ENCODE peak calls at places on chromosomes 4 and X, in nine cellular contexts. One of them, this sample, is unnamed.

GRCh38 chrX:141669689-141670088 is 28.9 kb downstream of the SPANXD start:
- DNase-seq in CD4-positive, alpha-beta T cell: no peak
- DNase-seq in amygdala: no peak
- DNase-seq in RWPE1: no peak
- DNase-seq in endothelial cell: no peak
- DNase-seq in lower lobe of right lung: no peak
- DNase-seq in amniotic stem cell: no peak
- DNase-seq in HAP-1: no peak
- DNase-seq in LHCN-M2: peak; percentile 51
- DNase-seq in this sample: peak; percentile 1

GRCh38 chr4:129545599-129546278 is 449.8 kb downstream of the C4orf33 start:
- DNase-seq in amygdala: no peak
- DNase-seq in RWPE1: no peak
- DNase-seq in endothelial cell: no peak
- DNase-seq in amniotic stem cell: no peak
- DNase-seq in HAP-1: no peak
- DNase-seq in lower lobe of right lung: peak; percentile 73
- DNase-seq in CD4-positive, alpha-beta T cell: no peak
- DNase-seq in LHCN-M2: no peak
- DNase-seq in this sample: no peak

GRCh38 chrX:153925387-153925738 is 701 bp downstream of the ARHGAP4 start:
- DNase-seq in CD4-positive, alpha-beta T cell: no peak
- DNase-seq in endothelial cell: no peak
- DNase-seq in HAP-1: no peak
- DNase-seq in amygdala: no peak
- DNase-seq in RWPE1: no peak
- DNase-seq in amniotic stem cell: no peak
- DNase-seq in lower lobe of right lung: no peak
- DNase-seq in LHCN-M2: no peak
- DNase-seq in this sample: no peak

GRCh38 chr4:1209821-1210220 is 37.4 kb upstream of the SPON2 start:
- DNase-seq in RWPE1: no peak
- DNase-seq in amygdala: peak; percentile 65
- DNase-seq in lower lobe of right lung: peak; percentile 62
- DNase-seq in endothelial cell: no peak
- DNase-seq in amniotic stem cell: no peak
- DNase-seq in CD4-positive, alpha-beta T cell: no peak
- DNase-seq in HAP-1: no peak
- DNase-seq in LHCN-M2: peak; percentile 32
- DNase-seq in this sample: peak; percentile 91

GRCh38 chr4:21780158-21780557 is 168.4 kb downstream of the KCNIP4 start:
- DNase-seq in endothelial cell: no peak
- DNase-seq in LHCN-M2: peak; percentile 86
- DNase-seq in amniotic stem cell: no peak
- DNase-seq in HAP-1: no peak
- DNase-seq in lower lobe of right lung: no peak
- DNase-seq in RWPE1: no peak
- DNase-seq in amygdala: no peak
- DNase-seq in CD4-positive, alpha-beta T cell: no peak
- DNase-seq in this sample: no peak

GRCh38 chr4:105924341-105924740 is 29.1 kb downstream of the NPNT start:
- DNase-seq in amniotic stem cell: no peak
- DNase-seq in lower lobe of right lung: no peak
- DNase-seq in HAP-1: no peak
- DNase-seq in endothelial cell: no peak
- DNase-seq in LHCN-M2: no peak
- DNase-seq in amygdala: no peak
- DNase-seq in CD4-positive, alpha-beta T cell: no peak
- DNase-seq in RWPE1: no peak
- DNase-seq in this sample: no peak

GRCh38 chr4:1981251-1982055 is 27.3 kb downstream of the NELFA start:
- DNase-seq in LHCN-M2: peak; percentile 34
- DNase-seq in HAP-1: peak; percentile 64
- DNase-seq in RWPE1: peak; percentile 12
- DNase-seq in amygdala: no peak
- DNase-seq in endothelial cell: no peak
- DNase-seq in amniotic stem cell: no peak
- DNase-seq in lower lobe of right lung: no peak
- DNase-seq in CD4-positive, alpha-beta T cell: no peak
- DNase-seq in this sample: peak; percentile 63

GRCh38 chrX:13652256-13653021 is 502 bp upstream of the TCEANC start:
- DNase-seq in RWPE1: peak; percentile 47
- DNase-seq in HAP-1: no peak
- DNase-seq in endothelial cell: no peak
- DNase-seq in amniotic stem cell: peak; percentile 27
- DNase-seq in LHCN-M2: peak; percentile 81
- DNase-seq in amygdala: no peak
- DNase-seq in lower lobe of right lung: no peak
- DNase-seq in CD4-positive, alpha-beta T cell: no peak
- DNase-seq in this sample: peak; percentile 34

GRCh38 chrX:125203379-125203736 is 116.3 kb upstream of the TEX13C start:
- DNase-seq in amniotic stem cell: no peak
- DNase-seq in amygdala: peak; percentile 0
- DNase-seq in LHCN-M2: no peak
- DNase-seq in CD4-positive, alpha-beta T cell: no peak
- DNase-seq in lower lobe of right lung: no peak
- DNase-seq in endothelial cell: peak; percentile 19
- DNase-seq in HAP-1: no peak
- DNase-seq in RWPE1: no peak
- DNase-seq in this sample: peak; percentile 5

GRCh38 chrX:15170927-15171326 is 99.0 kb downstream of the ASB9 start:
- DNase-seq in RWPE1: no peak
- DNase-seq in endothelial cell: no peak
- DNase-seq in amniotic stem cell: no peak
- DNase-seq in lower lobe of right lung: no peak
- DNase-seq in LHCN-M2: no peak
- DNase-seq in HAP-1: no peak
- DNase-seq in CD4-positive, alpha-beta T cell: no peak
- DNase-seq in amygdala: no peak
- DNase-seq in this sample: no peak

GRCh38 chr4:100816646-100817045 is 298.8 kb upstream of the EMCN start:
- DNase-seq in endothelial cell: no peak
- DNase-seq in HAP-1: no peak
- DNase-seq in amygdala: no peak
- DNase-seq in amniotic stem cell: no peak
- DNase-seq in lower lobe of right lung: no peak
- DNase-seq in CD4-positive, alpha-beta T cell: no peak
- DNase-seq in RWPE1: no peak
- DNase-seq in LHCN-M2: no peak
- DNase-seq in this sample: no peak

GRCh38 chrX:1385251-1385794 is 6.6 kb downstream of the SLC25A6 start:
- DNase-seq in LHCN-M2: no peak
- DNase-seq in RWPE1: no peak
- DNase-seq in amygdala: no peak
- DNase-seq in endothelial cell: no peak
- DNase-seq in lower lobe of right lung: peak; percentile 43
- DNase-seq in CD4-positive, alpha-beta T cell: no peak
- DNase-seq in HAP-1: no peak
- DNase-seq in amniotic stem cell: no peak
- DNase-seq in this sample: peak; percentile 3

GRCh38 chrX:98516120-98516519 is 1632.4 kb downstream of the RPA4 start:
- DNase-seq in amygdala: no peak
- DNase-seq in HAP-1: no peak
- DNase-seq in amniotic stem cell: no peak
- DNase-seq in LHCN-M2: no peak
- DNase-seq in lower lobe of right lung: no peak
- DNase-seq in RWPE1: no peak
- DNase-seq in endothelial cell: no peak
- DNase-seq in CD4-positive, alpha-beta T cell: no peak
- DNase-seq in this sample: no peak

GRCh38 chrX:54248309-54248708 is 65.3 kb upstream of the FAM120C start:
- DNase-seq in lower lobe of right lung: no peak
- DNase-seq in HAP-1: no peak
- DNase-seq in endothelial cell: no peak
- DNase-seq in amygdala: no peak
- DNase-seq in CD4-positive, alpha-beta T cell: no peak
- DNase-seq in LHCN-M2: peak; percentile 6
- DNase-seq in amniotic stem cell: peak; percentile 8
- DNase-seq in RWPE1: peak; percentile 4
- DNase-seq in this sample: peak; percentile 14

GRCh38 chr4:649293-649625 is 23.9 kb downstream of the PDE6B start:
- DNase-seq in amygdala: no peak
- DNase-seq in CD4-positive, alpha-beta T cell: no peak
- DNase-seq in endothelial cell: no peak
- DNase-seq in RWPE1: no peak
- DNase-seq in LHCN-M2: no peak
- DNase-seq in lower lobe of right lung: peak; percentile 34
- DNase-seq in amniotic stem cell: no peak
- DNase-seq in HAP-1: no peak
- DNase-seq in this sample: no peak

GRCh38 chr4:140260227-140260626 is 106.2 kb upstream of the MAML3 start:
- DNase-seq in RWPE1: peak; percentile 85
- DNase-seq in lower lobe of right lung: no peak
- DNase-seq in amniotic stem cell: peak; percentile 66
- DNase-seq in endothelial cell: no peak
- DNase-seq in CD4-positive, alpha-beta T cell: no peak
- DNase-seq in LHCN-M2: peak; percentile 70
- DNase-seq in HAP-1: no peak
- DNase-seq in amygdala: no peak
- DNase-seq in this sample: peak; percentile 75

GRCh38 chrX:45505214-45505613 is 304.5 kb upstream of the DIPK2B start:
- DNase-seq in endothelial cell: no peak
- DNase-seq in CD4-positive, alpha-beta T cell: no peak
- DNase-seq in HAP-1: no peak
- DNase-seq in amniotic stem cell: no peak
- DNase-seq in LHCN-M2: peak; percentile 96
- DNase-seq in lower lobe of right lung: no peak
- DNase-seq in RWPE1: no peak
- DNase-seq in amygdala: no peak
- DNase-seq in this sample: peak; percentile 7

This sample was measured in AG20443.